ENCODE peak calls at places on chromosomes 6 and 20, in six cellular contexts. J is neuronal stem cell, Y is H9, H is IMR-90, Q is H1, N is trophoblast cell. P is an unnamed sample.

GRCh38 chr6:108612852-108613251 is 52.1 kb downstream of the FOXO3 start:
- DNase-seq in Y (no peak), H (no peak), Q (no peak), J (no peak), N (no peak), P (no peak)

GRCh38 chr6:5541025-5541424 is 279.7 kb downstream of the FARS2 start:
- DNase-seq in Y (no peak), H (no peak), Q (no peak), J (no peak), N (no peak), P (no peak)

GRCh38 chr20:46348972-46349741 is 40.9 kb upstream of the CDH22 start:
- DNase-seq in J (peak), N (peak), H (peak), Y (peak), Q (peak), P (peak)

GRCh38 chr6:124970243-124970642 is 8.0 kb downstream of the RNF217 start:
- DNase-seq in H (peak), Q (no peak), N (no peak), Y (no peak), J (no peak), P (no peak)

GRCh38 chr20:49100934-49101333 is 54.8 kb downstream of the CSE1L start:
- DNase-seq in Q (no peak), H (peak), J (no peak), N (no peak), Y (no peak), P (peak)

GRCh38 chr6:124714728-124715127 is 247.5 kb upstream of the RNF217 start:
- DNase-seq in Y (no peak), J (no peak), Q (no peak), N (no peak), H (no peak), P (no peak)

GRCh38 chr6:116580198-116580597 is 8.9 kb downstream of the RWDD1 start:
- DNase-seq in H (peak), J (no peak), Q (no peak), Y (no peak), N (peak), P (peak)

GRCh38 chr6:33147807-33148666 is 44.2 kb downstream of the COL11A2 start:
- DNase-seq in Y (no peak), J (peak), Q (no peak), H (peak), N (peak), P (peak)

GRCh38 chr20:23103284-23104018 is 17.3 kb upstream of the CD93 start:
- DNase-seq in J (no peak), H (no peak), Y (no peak), N (no peak), Q (no peak), P (no peak)

GRCh38 chr6:155541976-155542375 is 86.3 kb upstream of the NOX3 start:
- DNase-seq in N (no peak), Y (no peak), H (no peak), J (no peak), Q (no peak), P (no peak)

GRCh38 chr6:25302677-25303128 is 23.5 kb downstream of the CARMIL1 start:
- DNase-seq in Y (no peak), H (peak), Q (no peak), N (no peak), J (no peak), P (peak)

GRCh38 chr6:108616544-108616943 is 55.8 kb downstream of the FOXO3 start:
- DNase-seq in Q (no peak), N (peak), H (peak), Y (no peak), J (no peak), P (peak)

GRCh38 chr20:36861875-36862801 is 13.8 kb upstream of the TLDC2 start:
- DNase-seq in J (no peak), Y (peak), Q (peak), H (peak), N (peak), P (peak)

GRCh38 chr6:40042232-40042631 is 108.0 kb upstream of the MOCS1 start:
- DNase-seq in Y (no peak), N (no peak), J (no peak), Q (no peak), H (no peak), P (no peak)

GRCh38 chr20:8757146-8757545 is 311.7 kb upstream of the PLCB4 start:
- DNase-seq in N (no peak), Q (no peak), H (peak), J (no peak), Y (no peak), P (peak)

GRCh38 chr6:130500693-130501092 is 134.9 kb downstream of the TMEM200A start:
- DNase-seq in Y (no peak), Q (no peak), H (peak), J (no peak), N (peak), P (peak)

DNA sequence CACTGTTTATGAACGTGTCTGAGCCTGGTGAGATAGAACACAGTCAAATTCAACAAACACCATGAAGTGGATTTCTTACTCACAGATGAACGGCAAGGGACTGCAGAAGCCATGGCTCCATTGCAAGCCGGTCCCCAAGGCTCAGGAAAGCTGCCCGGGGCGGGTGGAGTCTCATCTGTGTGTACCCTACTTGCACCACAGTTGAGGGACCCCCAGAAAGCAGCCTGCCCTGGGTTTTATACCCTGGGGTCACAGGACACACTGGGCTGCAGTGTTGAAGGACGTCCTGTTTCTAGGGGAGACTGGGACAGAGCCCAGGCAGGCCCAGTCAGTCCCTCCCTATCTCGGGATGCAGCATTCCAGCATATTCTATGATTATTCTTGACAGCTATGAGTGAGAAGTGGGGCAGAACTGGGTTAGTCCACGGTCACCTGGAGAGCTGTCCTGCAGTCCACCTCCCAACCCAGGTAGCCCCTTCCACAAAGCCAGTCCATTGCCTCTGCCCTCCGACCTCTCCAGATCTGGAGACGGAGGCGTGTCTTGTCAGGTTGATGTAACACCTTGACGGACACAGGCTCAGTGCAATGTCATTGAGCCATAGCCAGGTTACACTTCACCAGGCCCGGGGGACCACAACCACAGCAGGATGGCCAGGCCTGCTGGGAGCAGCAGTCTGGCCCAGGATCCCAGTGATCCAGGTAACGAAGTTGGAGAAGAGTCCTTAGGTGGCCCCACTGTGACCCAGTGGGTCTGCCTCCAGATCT is 35.5 kb downstream of the WRNIP1 start:
- DNase-seq in N (no peak), Q (no peak), J (no peak), H (no peak), Y (no peak), P (no peak)
- H3K18ac ChIP-seq in N (no peak), Q (no peak), J (peak), H (no peak), Y (no peak), P (no peak)

GRCh38 chr6:150962436-150962835 is 96.9 kb downstream of the MTHFD1L start:
- DNase-seq in N (no peak), H (no peak), J (no peak), Y (no peak), Q (no peak), P (no peak)
- H3K14ac ChIP-seq in N (no peak), H (no peak), J (no peak), Y (no peak), Q (no peak), P (no peak)

DNA sequence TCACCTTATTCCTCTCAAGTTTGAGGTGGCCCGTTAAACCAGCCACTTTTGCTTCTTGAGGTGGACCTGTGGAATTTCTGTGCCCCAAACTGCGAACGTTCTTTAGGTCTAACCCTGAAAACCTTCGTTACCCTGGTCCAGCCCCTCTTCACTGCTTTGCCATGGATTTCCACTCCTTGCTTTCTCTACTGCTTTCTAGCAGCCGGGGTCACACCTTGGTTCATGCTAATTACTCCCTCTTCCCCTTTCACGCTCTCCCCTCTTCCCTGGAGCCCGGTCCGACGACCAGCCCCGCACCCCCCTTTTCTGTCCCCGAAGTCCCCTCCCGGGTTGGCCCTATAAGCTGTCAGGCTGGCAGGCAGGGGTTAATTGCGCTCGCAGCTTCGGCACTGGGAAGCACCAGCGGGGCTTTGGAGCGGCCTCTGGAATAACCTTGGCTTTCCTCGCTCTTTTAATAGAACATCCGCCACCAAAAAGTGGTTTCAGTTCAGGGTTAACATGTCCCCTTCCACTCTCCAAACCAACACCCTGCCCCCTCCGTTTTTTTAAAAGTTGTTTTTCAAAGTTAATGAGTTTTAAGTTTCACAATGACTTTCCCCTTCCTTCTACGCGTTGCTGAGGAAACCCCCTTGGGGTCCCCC is 1.4 kb upstream of the HIVEP1 start:
- DNase-seq in N (no peak), H (no peak), Q (peak), J (peak), Y (peak), P (no peak)
- H3K4ac ChIP-seq in N (peak), H (peak), Q (no peak), J (no peak), Y (no peak), P (peak)

DNA sequence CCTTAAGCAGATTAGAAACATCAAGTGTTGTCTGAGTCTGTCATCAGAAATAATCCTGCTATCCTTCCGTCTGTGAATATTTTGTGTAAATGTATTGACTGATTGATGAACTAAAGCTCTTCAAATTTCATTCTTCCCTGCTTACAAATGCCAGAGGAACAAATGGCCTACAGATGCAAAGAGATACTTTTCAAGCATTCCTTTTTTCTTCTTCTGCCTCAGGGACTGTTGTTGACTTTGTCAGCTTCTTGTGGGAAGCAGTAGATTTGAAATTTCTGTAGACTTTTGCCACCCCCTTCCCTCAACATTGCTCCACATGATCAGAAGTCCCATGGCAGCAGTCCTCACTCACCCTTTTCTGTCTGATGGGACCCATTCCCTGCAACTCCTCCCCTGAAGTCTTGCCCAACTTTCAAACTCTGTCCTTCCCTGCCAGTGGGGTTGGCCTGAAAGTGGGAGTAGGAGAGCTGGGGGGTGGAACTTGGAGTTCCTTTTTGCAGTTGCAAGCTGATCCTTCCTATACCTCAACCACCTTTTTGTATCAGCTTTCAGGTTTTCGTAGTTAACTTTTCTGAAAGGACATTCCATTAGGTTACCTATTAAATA is 38.4 kb upstream of the MLIP start:
- DNase-seq in Y (no peak), J (no peak), H (no peak), Q (no peak), N (no peak), P (no peak)
- H3K18ac ChIP-seq in Y (no peak), J (no peak), H (no peak), Q (no peak), N (no peak), P (no peak)

DNA sequence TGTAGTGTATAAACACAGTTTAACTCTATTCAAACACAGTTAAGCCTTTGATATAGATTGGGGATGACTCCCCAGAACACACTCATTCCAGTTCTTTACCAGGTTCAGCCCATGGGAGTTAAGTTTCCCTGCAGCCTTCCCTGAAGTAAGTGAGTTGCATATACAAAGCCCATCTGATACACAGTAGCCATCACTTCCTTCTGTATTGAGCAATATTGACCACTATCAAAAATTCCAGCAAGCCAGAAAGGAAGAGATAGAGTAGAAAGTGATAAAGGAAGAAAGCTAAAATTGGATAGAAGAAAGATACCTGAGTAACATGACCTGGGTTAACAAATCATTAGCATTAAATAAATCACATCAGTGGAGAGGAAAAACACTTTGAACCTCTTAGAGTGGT is 34.6 kb downstream of the DEFB114 start:
- DNase-seq in Y (no peak), J (no peak), N (no peak), H (no peak), Q (no peak), P (no peak)
- H3K14ac ChIP-seq in Y (no peak), J (no peak), N (no peak), H (no peak), Q (no peak), P (no peak)

GRCh38 chr20:41650221-41650948 is 32.2 kb upstream of the CHD6 start:
- DNase-seq in H (no peak), J (no peak), Q (no peak), N (peak), Y (no peak), P (no peak)
- H3K4ac ChIP-seq in H (no peak), J (no peak), Q (no peak), N (no peak), Y (no peak), P (no peak)

GRCh38 chr20:308427-309038 is 11.2 kb downstream of the ZCCHC3 start:
- DNase-seq in Q (no peak), Y (no peak), N (no peak), H (no peak), J (no peak), P (no peak)

GRCh38 chr20:310645-311044 is 13.3 kb downstream of the ZCCHC3 start:
- DNase-seq in H (no peak), Q (no peak), N (no peak), Y (no peak), J (no peak), P (no peak)

GRCh38 chr20:311603-312002 is 13.7 kb upstream of the SOX12 start:
- DNase-seq in Q (no peak), Y (no peak), N (no peak), H (no peak), J (no peak), P (no peak)

GRCh38 chr20:309306-309840 is 12.0 kb downstream of the ZCCHC3 start:
- DNase-seq in Y (no peak), Q (no peak), H (peak), J (no peak), N (no peak), P (no peak)

DNA sequence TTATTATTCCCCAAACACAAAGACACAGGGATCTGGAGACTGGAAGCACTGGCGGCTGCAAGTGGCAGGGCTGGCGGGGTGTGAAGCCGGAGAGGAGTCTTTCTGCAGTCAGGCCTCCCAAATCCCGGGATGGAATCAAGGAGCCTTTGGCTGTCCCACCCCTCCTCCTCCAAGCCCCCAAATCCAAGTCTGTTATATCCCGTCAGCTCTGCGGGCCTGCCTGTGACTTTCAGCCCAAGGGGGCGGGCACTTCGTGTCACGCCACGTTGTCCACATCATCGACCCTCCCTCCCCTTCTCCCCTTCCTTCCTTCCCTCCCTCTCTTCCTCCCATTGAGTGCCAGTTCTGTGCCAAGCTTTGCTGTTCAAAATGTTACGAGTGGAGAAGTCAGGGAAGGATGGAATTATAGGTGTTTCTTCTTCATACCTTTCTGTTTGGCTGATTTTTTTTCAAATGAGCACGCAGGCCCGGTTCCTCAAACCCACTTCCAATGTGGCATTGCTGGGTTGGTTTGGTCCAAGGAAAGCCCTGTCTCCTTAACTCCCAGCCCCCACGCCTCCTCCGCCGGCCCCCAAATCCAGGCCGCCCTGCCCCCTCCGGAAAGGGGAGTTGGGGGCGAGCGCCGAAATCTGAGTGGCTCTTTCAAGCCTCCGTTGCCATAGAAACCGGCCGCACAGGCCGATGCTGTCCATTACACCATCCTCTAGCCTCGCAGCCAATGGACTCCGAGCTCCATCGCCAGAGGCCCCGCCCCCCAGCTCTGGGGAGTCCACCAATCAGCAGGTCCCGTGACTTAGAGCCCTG is 12.7 kb downstream of the ZCCHC3 start:
- DNase-seq in H (peak), N (peak), Y (peak), Q (peak), J (peak), P (peak)
- H3K18ac ChIP-seq in H (peak), N (peak), Y (peak), Q (peak), J (peak), P (peak)

GRCh38 chr20:44961868-44962267 is 1.7 kb upstream of the TOMM34 start:
- DNase-seq in H (peak), Y (no peak), J (no peak), Q (no peak), N (no peak), P (peak)

GRCh38 chr20:44961024-44961866 is 1.0 kb upstream of the TOMM34 start:
- DNase-seq in Y (no peak), J (no peak), N (no peak), Q (no peak), H (peak), P (peak)

GRCh38 chr20:44959896-44960852 is at the start of gene TOMM34:
- DNase-seq in J (peak), Q (peak), N (peak), Y (peak), H (peak), P (peak)

GRCh38 chr20:44958276-44958675 is 1.9 kb downstream of the TOMM34 start:
- DNase-seq in Y (no peak), J (no peak), N (no peak), H (no peak), Q (no peak), P (no peak)

GRCh38 chr20:44959082-44959895 is 908 bp downstream of the TOMM34 start:
- DNase-seq in H (peak), Y (no peak), J (peak), Q (no peak), N (peak), P (peak)
- H3K14ac ChIP-seq in H (peak), Y (peak), J (no peak), Q (no peak), N (no peak), P (no peak)

GRCh38 chr20:59222239-59222981 is 58.8 kb downstream of the ZNF831 start:
- DNase-seq in Y (peak), N (peak), Q (peak), H (peak), J (peak), P (peak)
- H3K4ac ChIP-seq in Y (no peak), N (no peak), Q (peak), H (no peak), J (no peak), P (no peak)

P was measured in mesenchymal stem cell.